ENCODE peak calls at places on chromosomes 4 and X, in six cellular contexts. F, G, K, M, X and S are unnamed samples.

GRCh38 chrX:13304052-13304451 is 15.8 kb downstream of the ATXN3L start:
- DNase-seq in F (no peak), G (no peak), K (no peak), M (no peak), X (no peak), S (no peak)

GRCh38 chrX:107563851-107564250 is 64.5 kb upstream of the PRPS1 start:
- DNase-seq in F (no peak), G (no peak), K (no peak), M (no peak), X (no peak), S (no peak)

GRCh38 chr4:24312261-24312913 is 272.0 kb downstream of the DHX15 start:
- DNase-seq in F (no peak), G (no peak), K (no peak), M (no peak), X (no peak), S (no peak)

GRCh38 chr4:145177511-145177905 is 2.9 kb downstream of the OTUD4 start:
- DNase-seq in F (no peak), G (peak; percentile 42), K (no peak), M (no peak), X (no peak), S (no peak)

GRCh38 chr4:99248714-99249113 is 29.7 kb upstream of the ADH6 start:
- DNase-seq in F (no peak), G (no peak), K (no peak), M (no peak), X (no peak), S (no peak)

GRCh38 chr4:73944061-73944875 is 37.6 kb downstream of the PF4 start:
- DNase-seq in F (no peak), G (no peak), K (no peak), M (no peak), X (no peak), S (no peak)

GRCh38 chr4:39286263-39286662 is 79.9 kb downstream of the RFC1 start:
- DNase-seq in F (no peak), G (no peak), K (no peak), M (no peak), X (no peak), S (no peak)

GRCh38 chr4:23861897-23862296 is 27.9 kb downstream of the PPARGC1A start:
- DNase-seq in F (no peak), G (no peak), K (no peak), M (no peak), X (no peak), S (no peak)

GRCh38 chr4:164876680-164877324 is at the start of gene APELA:
- DNase-seq in F (no peak), G (no peak), K (no peak), M (no peak), X (no peak), S (peak; percentile 44)

GRCh38 chr4:102826890-102827673 is at the start of gene UBE2D3:
- DNase-seq in F (peak; percentile 84), G (peak; percentile 92), K (peak; percentile 91), M (peak; percentile 96), X (peak; percentile 93), S (peak; percentile 86)

GRCh38 chrX:13492286-13492685 is 77.1 kb upstream of the EGFL6 start:
- DNase-seq in F (no peak), G (no peak), K (no peak), M (no peak), X (no peak), S (no peak)

GRCh38 chr4:54625391-54625790 is 32.4 kb upstream of the KIT start:
- DNase-seq in F (no peak), G (no peak), K (no peak), M (no peak), X (no peak), S (no peak)

GRCh38 chrX:9775930-9776329 is 10.3 kb upstream of the GPR143 start:
- DNase-seq in F (no peak), G (no peak), K (no peak), M (no peak), X (no peak), S (no peak)

GRCh38 chrX:35726176-35726575 is 72.0 kb upstream of the MAGEB16 start:
- DNase-seq in F (peak; percentile 6), G (peak; percentile 48), K (no peak), M (no peak), X (peak; percentile 10), S (peak; percentile 8)

GRCh38 chrX:42128020-42128419 is 204.7 kb upstream of the CASK start:
- DNase-seq in F (no peak), G (no peak), K (no peak), M (peak; percentile 38), X (peak; percentile 1), S (no peak)

GRCh38 chrX:153968754-153969124 is 2.9 kb downstream of the HCFC1 start:
- DNase-seq in F (no peak), G (no peak), K (no peak), M (peak; percentile 44), X (peak; percentile 82), S (no peak)

GRCh38 chrX:460823-461640 is 74.3 kb upstream of the PPP2R3B start:
- DNase-seq in F (no peak), G (no peak), K (no peak), M (no peak), X (no peak), S (no peak)

GRCh38 chrX:40009462-40009851 is 88.3 kb downstream of the BCOR start:
- DNase-seq in F (no peak), G (no peak), K (no peak), M (no peak), X (no peak), S (no peak)

GRCh38 chr4:7806724-7807123 is 132.9 kb downstream of the AFAP1 start:
- DNase-seq in F (no peak), G (no peak), K (no peak), M (no peak), X (no peak), S (no peak)

GRCh38 chr4:52201705-52202104 is 150.6 kb downstream of the SPATA18 start:
- DNase-seq in F (no peak), G (no peak), K (no peak), M (no peak), X (no peak), S (no peak)

GRCh38 chr4:173529505-173530325 is at the start of gene HAND2:
- DNase-seq in F (no peak), G (no peak), K (no peak), M (no peak), X (no peak), S (no peak)